ENCODE peak calls at places on chromosomes 7 and 10, in nine cellular contexts. N is activated effector memory CD4-positive, alpha-beta T cell treated with anti-CD3 and anti-CD28 coated beads, Interleukin-2, amount 50 U/mL, for 16 hours; Z is omental fat pad; X is AG20443; B is AML-193; K is NCI-H2171 treated with DMSO at 0.1 percent for 48 hours; R is Daoy; Y is HCEC 1CT; O is GM18507. S is an unnamed sample.

GRCh38 chr10:55146032-55146431 is 345.0 kb upstream of the PCDH15 start:
- DNase-seq in N (no peak), Z (no peak), X (no peak), B (no peak), K (no peak), R (no peak), Y (peak), O (no peak), S (no peak)

GRCh38 chr7:47119408-47119807 is 462.5 kb downstream of the TNS3 start:
- DNase-seq in N (no peak), Z (no peak), X (no peak), B (no peak), K (no peak), R (no peak), Y (no peak), O (no peak), S (no peak)

GRCh38 chr10:114851336-114851735 is 29.8 kb downstream of the FHIP2A start:
- DNase-seq in N (no peak), Z (no peak), X (no peak), B (no peak), K (no peak), R (no peak), Y (no peak), O (no peak), S (no peak)

GRCh38 chr7:43878867-43879266 is 9.6 kb upstream of the MRPS24 start:
- DNase-seq in N (no peak), Z (no peak), X (no peak), B (no peak), K (no peak), R (no peak), Y (no peak), O (no peak), S (no peak)

GRCh38 chr7:117686311-117686935 is 186.8 kb downstream of the CTTNBP2 start:
- DNase-seq in N (no peak), Z (no peak), X (no peak), B (no peak), K (no peak), R (no peak), Y (no peak), O (no peak), S (no peak)

GRCh38 chr10:80165173-80165572 is 32.6 kb downstream of the PLAC9 start:
- DNase-seq in N (no peak), Z (no peak), X (no peak), B (no peak), K (no peak), R (peak), Y (peak), O (no peak), S (no peak)

GRCh38 chr10:86376403-86376802 is 9.8 kb upstream of the GRID1 start:
- DNase-seq in N (peak), Z (no peak), X (no peak), B (no peak), K (no peak), R (no peak), Y (no peak), O (no peak), S (no peak)

GRCh38 chr7:100829150-100829716 is 1.9 kb upstream of the EPHB4 start:
- DNase-seq in N (no peak), Z (no peak), X (no peak), B (no peak), K (no peak), R (no peak), Y (no peak), O (no peak), S (no peak)